ENCODE peak calls at places on chromosomes 4 and X, in eight cellular contexts. C, P, W, X, R, T, J and E are unnamed samples.

GRCh38 chr4:99655315-99656081 is 2.1 kb downstream of the C4orf54 start:
- DNase-seq in C (no peak), P (peak), W (no peak), X (no peak), R (peak), T (no peak), J (peak), E (peak)

GRCh38 chr4:176309772-176310171 is 10.0 kb upstream of the SPCS3 start:
- DNase-seq in C (no peak), P (peak), W (no peak), X (no peak), R (no peak), T (no peak), J (no peak), E (no peak)

GRCh38 chrX:8741981-8742380 is 10.0 kb upstream of the ANOS1 start:
- DNase-seq in C (no peak), P (no peak), W (no peak), X (no peak), R (no peak), T (no peak), J (no peak), E (no peak)

GRCh38 chrX:15269618-15270521 is at the start of gene ASB9:
- DNase-seq in C (peak), P (peak), W (peak), X (no peak), R (no peak), T (no peak), J (peak), E (peak)

GRCh38 chr4:78551420-78552351 is at the start of gene ANXA3:
- DNase-seq in C (peak), P (peak), W (peak), X (no peak), R (peak), T (peak), J (no peak), E (no peak)

GRCh38 chr4:187354740-187355139 is 631.1 kb upstream of the FAT1 start:
- DNase-seq in C (no peak), P (no peak), W (no peak), X (no peak), R (no peak), T (no peak), J (peak), E (no peak)

GRCh38 chrX:1205681-1206611 is 6.5 kb downstream of the CRLF2 start:
- DNase-seq in C (peak), P (peak), W (peak), X (peak), R (no peak), T (no peak), J (no peak), E (peak)

GRCh38 chr4:73822812-73823480 is 13.5 kb upstream of the CXCL6 start:
- DNase-seq in C (no peak), P (no peak), W (no peak), X (no peak), R (no peak), T (no peak), J (no peak), E (peak)

GRCh38 chr4:186699298-186699697 is 24.4 kb downstream of the FAT1 start:
- DNase-seq in C (no peak), P (peak), W (no peak), X (no peak), R (peak), T (no peak), J (no peak), E (peak)

GRCh38 chr4:166594326-166594946 is 639.9 kb downstream of the SPOCK3 start:
- DNase-seq in C (peak), P (peak), W (peak), X (no peak), R (peak), T (peak), J (no peak), E (peak)